ENCODE peak calls at places on chromosomes 3 and 15, in six cellular contexts. H is colonic mucosa, L is fibroblast of lung, T is astrocyte, I is H9, R is endodermal cell. U is an unnamed sample.

GRCh38 chr3:42290966-42291714 is 25.2 kb upstream of the CCK start:
- DNase-seq in H (no peak), L (no peak), T (no peak), I (no peak), R (no peak), U (no peak)

GRCh38 chr3:66565301-66565700 is 64.5 kb upstream of the LRIG1 start:
- DNase-seq in H (no peak), L (no peak), T (peak), I (no peak), R (no peak), U (no peak)

GRCh38 chr3:14289590-14290453 is 111.2 kb downstream of the LSM3 start:
- DNase-seq in H (peak), L (peak), T (peak), I (no peak), R (no peak), U (peak)

GRCh38 chr3:58609990-58610389 is 32.8 kb upstream of the FAM107A start:
- DNase-seq in H (no peak), L (no peak), T (peak), I (no peak), R (no peak), U (peak)

GRCh38 chr3:107988464-107989156 is 102.2 kb downstream of the CD47 start:
- DNase-seq in H (peak), L (peak), T (peak), I (no peak), R (no peak), U (peak)

GRCh38 chr3:151322549-151322948 is 5.9 kb upstream of the GPR87 start:
- DNase-seq in H (no peak), L (no peak), T (no peak), I (no peak), R (no peak), U (no peak)

GRCh38 chr3:126663750-126664149 is 8.8 kb upstream of the TXNRD3 start:
- DNase-seq in H (no peak), L (no peak), T (no peak), I (no peak), R (no peak), U (no peak)

GRCh38 chr3:8538904-8539303 is 37.3 kb downstream of the LMCD1 start:
- DNase-seq in H (no peak), L (peak), T (peak), I (no peak), R (no peak), U (no peak)

GRCh38 chr3:182179631-182180030 is 467.9 kb downstream of the SOX2 start:
- DNase-seq in H (no peak), L (no peak), T (no peak), I (no peak), R (no peak), U (no peak)

GRCh38 chr15:89175617-89176191 is 45.7 kb downstream of the RLBP1 start:
- DNase-seq in H (no peak), L (no peak), T (no peak), I (no peak), R (no peak), U (no peak)

GRCh38 chr15:57334257-57334656 is 42.0 kb upstream of the CGNL1 start:
- DNase-seq in H (no peak), L (peak), T (peak), I (no peak), R (peak), U (peak)

GRCh38 chr15:55917881-55918296 is 75.5 kb downstream of the NEDD4 start:
- DNase-seq in H (peak), L (peak), T (peak), I (no peak), R (no peak), U (peak)

GRCh38 chr3:76872999-76873398 is 166.9 kb upstream of the ROBO2 start:
- DNase-seq in H (no peak), L (no peak), T (no peak), I (no peak), R (no peak), U (no peak)

GRCh38 chr3:155202626-155203025 is 90.9 kb downstream of the STRIT1 start:
- DNase-seq in H (no peak), L (peak), T (no peak), I (no peak), R (no peak), U (peak)

GRCh38 chr3:69386535-69387385 is 872 bp upstream of the FRMD4B start:
- DNase-seq in H (no peak), L (no peak), T (no peak), I (no peak), R (peak), U (no peak)

GRCh38 chr3:52527039-52527731 is 6.5 kb downstream of the NT5DC2 start:
- DNase-seq in H (no peak), L (peak), T (no peak), I (no peak), R (no peak), U (no peak)

GRCh38 chr3:109098245-109098644 is 19.7 kb downstream of the MORC1 start:
- DNase-seq in H (peak), L (no peak), T (no peak), I (peak), R (peak), U (no peak)

GRCh38 chr3:29033511-29033910 is 247.4 kb upstream of the RBMS3 start:
- DNase-seq in H (no peak), L (no peak), T (no peak), I (no peak), R (no peak), U (no peak)

GRCh38 chr15:58793862-58794261 is 22.8 kb downstream of the MINDY2 start:
- DNase-seq in H (no peak), L (no peak), T (peak), I (no peak), R (no peak), U (no peak)

GRCh38 chr3:150721285-150722130 is 17.8 kb upstream of the ERICH6 start:
- DNase-seq in H (no peak), L (peak), T (no peak), I (no peak), R (no peak), U (peak)

GRCh38 chr3:47016934-47017435 is 37.5 kb downstream of the NBEAL2 start:
- DNase-seq in H (no peak), L (peak), T (peak), I (no peak), R (no peak), U (peak)

GRCh38 chr3:113242091-113242581 is 30.8 kb downstream of the BOC start:
- DNase-seq in H (no peak), L (no peak), T (peak), I (peak), R (no peak), U (peak)

GRCh38 chr3:46987485-46988401 is 8.3 kb downstream of the NBEAL2 start:
- DNase-seq in H (peak), L (no peak), T (no peak), I (peak), R (peak), U (no peak)

GRCh38 chr15:67911727-67912126 is 71.9 kb upstream of the RNU6-1 start:
- DNase-seq in H (no peak), L (no peak), T (no peak), I (no peak), R (no peak), U (no peak)

GRCh38 chr15:70358871-70359647 is 261.3 kb upstream of the TLE3 start:
- DNase-seq in H (no peak), L (no peak), T (no peak), I (no peak), R (peak), U (no peak)

GRCh38 chr3:69203631-69204314 is 81.4 kb upstream of the LMOD3 start:
- DNase-seq in H (no peak), L (no peak), T (no peak), I (no peak), R (no peak), U (no peak)

GRCh38 chr15:72472907-72473669 is 1.0 kb upstream of the ARIH1 start:
- DNase-seq in H (no peak), L (peak), T (no peak), I (no peak), R (no peak), U (peak)

GRCh38 chr3:156317457-156317856 is 197.1 kb downstream of the KCNAB1 start:
- DNase-seq in H (no peak), L (peak), T (peak), I (no peak), R (no peak), U (peak)

GRCh38 chr3:185400340-185400667 is 37.4 kb downstream of the MAP3K13 start:
- DNase-seq in H (no peak), L (peak), T (peak), I (no peak), R (no peak), U (peak)

GRCh38 chr3:170100937-170101336 is 63.1 kb downstream of the GPR160 start:
- DNase-seq in H (no peak), L (no peak), T (no peak), I (no peak), R (no peak), U (no peak)
- H3K9ac ChIP-seq in H (no peak), L (no peak), T (no peak), I (no peak), R (no peak), U (no peak)

GRCh38 chr15:48667701-48668100 is 22.2 kb upstream of the FBN1 start:
- DNase-seq in H (no peak), L (peak), T (peak), I (no peak), R (no peak), U (peak)
- H3K9ac ChIP-seq in H (no peak), L (no peak), T (peak), I (no peak), R (no peak), U (peak)

GRCh38 chr3:49787182-49787464 is 781 bp upstream of the IP6K1 start:
- DNase-seq in H (peak), L (no peak), T (no peak), I (no peak), R (no peak), U (no peak)
- H3K9ac ChIP-seq in H (peak), L (no peak), T (peak), I (no peak), R (peak), U (peak)

GRCh38 chr15:46059921-46060565 is 425.2 kb downstream of the SQOR start:
- DNase-seq in H (no peak), L (no peak), T (no peak), I (no peak), R (no peak), U (no peak)
- H3K9ac ChIP-seq in H (no peak), L (no peak), T (no peak), I (no peak), R (no peak), U (no peak)